ENCODE peak calls at places on chromosomes 11 and 22, in five cellular contexts. U is A549, T is cardiac muscle cell, E is ovary, R is colonic mucosa. Z is an unnamed sample.

GRCh38 chr22:44439356-44440223 is 58.4 kb downstream of the RTL6 start:
- DNase-seq in U (no peak), T (no peak), E (no peak), R (no peak), Z (no peak)

GRCh38 chr11:120907971-120908370 is 115.9 kb upstream of the TBCEL start:
- DNase-seq in U (no peak), T (no peak), E (no peak), R (no peak), Z (no peak)

GRCh38 chr22:28911777-28912669 is 28.7 kb downstream of the ZNRF3 start:
- DNase-seq in U (peak; percentile 10), T (no peak), E (no peak), R (peak; percentile 72), Z (no peak)

GRCh38 chr11:47189100-47189834 is 3.0 kb upstream of the PACSIN3 start:
- DNase-seq in U (peak; percentile 62), T (peak; percentile 29), E (no peak), R (no peak), Z (peak; percentile 67)

GRCh38 chr11:30635401-30635989 is 49.3 kb upstream of the MPPED2 start:
- DNase-seq in U (no peak), T (peak; percentile 88), E (no peak), R (no peak), Z (no peak)

GRCh38 chr11:95487391-95487790 is 256.4 kb upstream of the SESN3 start:
- DNase-seq in U (no peak), T (no peak), E (no peak), R (no peak), Z (no peak)

GRCh38 chr11:113647856-113648255 is 58.3 kb downstream of the TMPRSS5 start:
- DNase-seq in U (no peak), T (no peak), E (no peak), R (no peak), Z (no peak)

GRCh38 chr11:63445720-63446119 is 45.2 kb downstream of the PLAAT5 start:
- DNase-seq in U (no peak), T (no peak), E (no peak), R (no peak), Z (no peak)

GRCh38 chr11:65786786-65787636 is at the start of gene OVOL1:
- DNase-seq in U (no peak), T (no peak), E (no peak), R (peak; percentile 92), Z (peak; percentile 67)

GRCh38 chr22:22928666-22929380 is 41.2 kb downstream of the IGLL5 start:
- DNase-seq in U (no peak), T (no peak), E (no peak), R (peak; percentile 28), Z (peak; percentile 43)

GRCh38 chr11:63277345-63277943 is 34.0 kb upstream of the SLC22A25 start:
- DNase-seq in U (no peak), T (peak; percentile 19), E (no peak), R (no peak), Z (no peak)

GRCh38 chr11:56410801-56411200 is 1.7 kb upstream of the OR5AL1 start:
- DNase-seq in U (no peak), T (no peak), E (no peak), R (no peak), Z (no peak)

GRCh38 chr11:58788355-58789023 is 56.0 kb downstream of the GLYATL2 start:
- DNase-seq in U (peak; percentile 6), T (peak; percentile 62), E (peak; percentile 31), R (peak; percentile 45), Z (no peak)

GRCh38 chr22:48139776-48140175 is 1377.3 kb downstream of the TBC1D22A start:
- DNase-seq in U (no peak), T (no peak), E (no peak), R (no peak), Z (no peak)

GRCh38 chr11:127052420-127052819 is 51.9 kb upstream of the KIRREL3 start:
- DNase-seq in U (no peak), T (no peak), E (no peak), R (no peak), Z (no peak)

GRCh38 chr11:14458377-14458776 is 41.2 kb downstream of the COPB1 start:
- DNase-seq in U (no peak), T (no peak), E (no peak), R (no peak), Z (no peak)

GRCh38 chr11:85029964-85030363 is 597.2 kb downstream of the DLG2 start:
- DNase-seq in U (no peak), T (no peak), E (no peak), R (no peak), Z (no peak)

GRCh38 chr22:21691773-21692172 is 26.0 kb downstream of the PPIL2 start:
- DNase-seq in U (no peak), T (no peak), E (no peak), R (no peak), Z (peak; percentile 65)

GRCh38 chr11:57294225-57295131 is 30.3 kb downstream of the TNKS1BP1 start:
- DNase-seq in U (no peak), T (no peak), E (no peak), R (peak; percentile 66), Z (peak; percentile 83)

GRCh38 chr22:37472418-37473006 is 13.7 kb downstream of the MFNG start:
- DNase-seq in U (peak; percentile 80), T (peak; percentile 57), E (no peak), R (peak; percentile 53), Z (peak; percentile 42)

GRCh38 chr11:106461839-106462545 is 384.5 kb downstream of the AASDHPPT start:
- DNase-seq in U (no peak), T (no peak), E (no peak), R (no peak), Z (no peak)

GRCh38 chr11:69504576-69505420 is 23.3 kb downstream of the LINC01488 start:
- DNase-seq in U (no peak), T (no peak), E (no peak), R (no peak), Z (no peak)

GRCh38 chr11:44761546-44761961 is 34.8 kb downstream of the TSPAN18 start:
- DNase-seq in U (no peak), T (peak; percentile 29), E (no peak), R (no peak), Z (no peak)

GRCh38 chr11:65983589-65983987 is 18.4 kb downstream of the EIF1AD start:
- DNase-seq in U (no peak), T (no peak), E (no peak), R (no peak), Z (no peak)

GRCh38 chr11:89521792-89522191 is 30.6 kb upstream of the NOX4 start:
- DNase-seq in U (no peak), T (no peak), E (no peak), R (no peak), Z (no peak)

GRCh38 chr22:25081409-25081824 is 118.2 kb upstream of the CRYBB3 start:
- DNase-seq in U (peak; percentile 49), T (no peak), E (no peak), R (peak; percentile 49), Z (no peak)